ENCODE peak calls at places on chromosome 15, in nine cellular contexts. S, D, C, Q, T, R, E, F and G are unnamed samples. For H3K36me3, the result is how much of the 10 kb centered on the place peaks cover.

GRCh38 chr15:25181290-25182097 is 226.7 kb downstream of the SNRPN start:
- DNase-seq in S (peak), D (peak), C (no peak), Q (no peak), T (no peak), R (peak), E (no peak), F (no peak), G (peak)

GRCh38 chr15:48352474-48353072 is 21.3 kb downstream of the DUT start:
- DNase-seq in S (no peak), D (no peak), C (peak), Q (peak), T (peak), R (peak), E (peak), F (no peak), G (peak)

GRCh38 chr15:44275431-44275830 is 13.1 kb upstream of the GOLM2 start:
- DNase-seq in S (no peak), D (no peak), C (no peak), Q (no peak), T (no peak), R (no peak), E (no peak), F (no peak), G (no peak)

GRCh38 chr15:41990243-41990605 is 17.9 kb upstream of the EHD4 start:
- DNase-seq in S (peak), D (no peak), C (no peak), Q (no peak), T (no peak), R (no peak), E (no peak), F (no peak), G (peak)

GRCh38 chr15:70922119-70922518 is 29.5 kb downstream of the LRRC49 start:
- DNase-seq in S (no peak), D (no peak), C (no peak), Q (no peak), T (no peak), R (no peak), E (no peak), F (no peak), G (no peak)

GRCh38 chr15:43828061-43828657 is 1.4 kb downstream of the WDR76 start:
- DNase-seq in S (no peak), D (no peak), C (no peak), Q (no peak), T (no peak), R (no peak), E (no peak), F (no peak), G (no peak)

GRCh38 chr15:52247032-52247431 is 48.6 kb downstream of the MYO5C start:
- DNase-seq in S (no peak), D (no peak), C (peak), Q (peak), T (peak), R (no peak), E (no peak), F (no peak), G (no peak)

GRCh38 chr15:70854669-70854976 is 666 bp upstream of the LARP6 start:
- DNase-seq in S (no peak), D (no peak), C (peak), Q (peak), T (peak), R (no peak), E (peak), F (no peak), G (no peak)

GRCh38 chr15:98954411-98954810 is 53.2 kb downstream of the PGPEP1L start:
- DNase-seq in S (peak), D (peak), C (peak), Q (no peak), T (peak), R (no peak), E (no peak), F (no peak), G (no peak)

GRCh38 chr15:38530113-38530512 is 34.5 kb downstream of the RASGRP1 start:
- DNase-seq in S (no peak), D (no peak), C (no peak), Q (no peak), T (no peak), R (no peak), E (no peak), F (no peak), G (no peak)

GRCh38 chr15:34799149-34799824 is 3.9 kb upstream of the ACTC1 start:
- DNase-seq in S (no peak), D (peak), C (no peak), Q (no peak), T (no peak), R (no peak), E (peak), F (peak), G (peak)

GRCh38 chr15:63246691-63247464 is 30.5 kb upstream of the APH1B start:
- DNase-seq in S (no peak), D (no peak), C (peak), Q (peak), T (peak), R (no peak), E (no peak), F (no peak), G (no peak)

GRCh38 chr15:90266061-90266431 is 574 bp downstream of the NGRN start:
- DNase-seq in S (no peak), D (no peak), C (peak), Q (no peak), T (peak), R (peak), E (peak), F (peak), G (no peak)

GRCh38 chr15:55403531-55403930 is 4.6 kb downstream of the CCPG1 start:
- DNase-seq in S (no peak), D (no peak), C (no peak), Q (no peak), T (peak), R (no peak), E (no peak), F (no peak), G (no peak)

GRCh38 chr15:55402707-55403106 is 5.5 kb downstream of the CCPG1 start:
- DNase-seq in S (no peak), D (no peak), C (no peak), Q (no peak), T (no peak), R (no peak), E (no peak), F (no peak), G (no peak)

GRCh38 chr15:55401786-55402246 is 6.3 kb downstream of the CCPG1 start:
- DNase-seq in S (no peak), D (no peak), C (no peak), Q (no peak), T (no peak), R (no peak), E (no peak), F (no peak), G (no peak)

GRCh38 chr15:55407949-55408766 is at the start of the genes CCPG1 and PIERCE2:
- DNase-seq in S (peak), D (peak), C (peak), Q (peak), T (peak), R (peak), E (peak), F (peak), G (peak)

DNA sequence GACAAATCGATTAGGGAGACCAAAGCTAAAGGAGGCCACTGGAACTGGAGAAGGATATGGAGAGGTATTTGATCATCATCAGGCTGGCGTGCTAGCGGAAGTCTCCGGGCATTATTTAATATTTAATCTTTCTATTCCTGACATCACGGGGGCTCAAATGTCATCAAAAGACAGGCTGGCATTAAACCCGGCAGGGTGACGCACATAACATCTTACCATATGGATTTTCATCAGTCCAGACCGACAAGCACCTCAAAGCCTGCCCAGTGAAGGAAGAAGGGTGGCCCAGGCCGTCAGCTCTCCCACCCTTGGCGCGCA is 569 bp downstream of the CCPG1 start:
- DNase-seq in S (no peak), D (no peak), C (peak), Q (no peak), T (peak), R (no peak), E (no peak), F (no peak), G (no peak)
- H3K27ac ChIP-seq in S (peak), D (peak), C (peak), Q (peak), T (peak), R (peak), E (peak), F (no peak), G (peak)

GRCh38 chr15:32105258-32106248 is 75.2 kb downstream of the CHRNA7 start:
- DNase-seq in S (no peak), D (peak), C (no peak), Q (no peak), T (no peak), R (no peak), E (no peak), F (no peak), G (no peak)

GRCh38 chr15:32107477-32108080 is 77.3 kb downstream of the CHRNA7 start:
- DNase-seq in S (no peak), D (no peak), C (no peak), Q (no peak), T (no peak), R (no peak), E (peak), F (no peak), G (no peak)

GRCh38 chr15:32100286-32100685 is 70.0 kb downstream of the CHRNA7 start:
- DNase-seq in S (no peak), D (no peak), C (no peak), Q (no peak), T (no peak), R (no peak), E (no peak), F (no peak), G (no peak)

GRCh38 chr15:32106401-32107381 is 76.4 kb downstream of the CHRNA7 start:
- DNase-seq in S (no peak), D (no peak), C (no peak), Q (no peak), T (no peak), R (no peak), E (no peak), F (no peak), G (no peak)

GRCh38 chr15:32104061-32104980 is 74.0 kb downstream of the CHRNA7 start:
- DNase-seq in S (no peak), D (no peak), C (no peak), Q (no peak), T (no peak), R (no peak), E (peak), F (no peak), G (no peak)
- TF ChIP-seq CTCF in S (no peak), D (no peak), C (no peak), Q (no peak), T (no peak), R (no peak), E (peak), F (no peak), G (no peak)

DNA sequence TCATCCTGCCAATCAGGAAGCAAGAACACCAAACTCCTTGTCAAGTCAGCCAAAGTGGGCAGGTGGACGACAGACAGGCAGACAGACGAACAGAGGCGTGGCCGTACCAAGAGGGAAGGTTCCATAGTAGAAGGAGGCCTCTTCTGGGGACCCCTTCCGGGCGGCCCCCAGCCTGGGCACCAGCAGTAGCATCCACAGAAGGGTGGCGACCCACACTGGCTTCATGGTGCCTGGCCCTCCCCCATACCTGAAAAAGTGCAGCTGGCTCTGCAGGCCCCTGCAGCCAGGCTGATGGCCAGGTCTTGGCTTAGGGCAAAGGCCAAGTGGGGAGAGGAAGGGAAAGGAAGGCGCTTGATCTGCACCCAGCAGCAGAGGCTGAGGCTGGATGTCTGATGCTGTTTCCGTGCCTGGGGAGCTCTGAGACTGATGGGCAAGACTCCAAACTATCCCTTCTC is 630 bp downstream of the LCTL start:
- DNase-seq in S (peak), D (no peak), C (no peak), Q (no peak), T (no peak), R (no peak), E (peak), F (no peak), G (no peak)
- H3K36me3 ChIP-seq in S (under half), D (under half), C (under half), Q (under half), T (under half), R (under half), E (under half), F (under half), G (under half)

DNA sequence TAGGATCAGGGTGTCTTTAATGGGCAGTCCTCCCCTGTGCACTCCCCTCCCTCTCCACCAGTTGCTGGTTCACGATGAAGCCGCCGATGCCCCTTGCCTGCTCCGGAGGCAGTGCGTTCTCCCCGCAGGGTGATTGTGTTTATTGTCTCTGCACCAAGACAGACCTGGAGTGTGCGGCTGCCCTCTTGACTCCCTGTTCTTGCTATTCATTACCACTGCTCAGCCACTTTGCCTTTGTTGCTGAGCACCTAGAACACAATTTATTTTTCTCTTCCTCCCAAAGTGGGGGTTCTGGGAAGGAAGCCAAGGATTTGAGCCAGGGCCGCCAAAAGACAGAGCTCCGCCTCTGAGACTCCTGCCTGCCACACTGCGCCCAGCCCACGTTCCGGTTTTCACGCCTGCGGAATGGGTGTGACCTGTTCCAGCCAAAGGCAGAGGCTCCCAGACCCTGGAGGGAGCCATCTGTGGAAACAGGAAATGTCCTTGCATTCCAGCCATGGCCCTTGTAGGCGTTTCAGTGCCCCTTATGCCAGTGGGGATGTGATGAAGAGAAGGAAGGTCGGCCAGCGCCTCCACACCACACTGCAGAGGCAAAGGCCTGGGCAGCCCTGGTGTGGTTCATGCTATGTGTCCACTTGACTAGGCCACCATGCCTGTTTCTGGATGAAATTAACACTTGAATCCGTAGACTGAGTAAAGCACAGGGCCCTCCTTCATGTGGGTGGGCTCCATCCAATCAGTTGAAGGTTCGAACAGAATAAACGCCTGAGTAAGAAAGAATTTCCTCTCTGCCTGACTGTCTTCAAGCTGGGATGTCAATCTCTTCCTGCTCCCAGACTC is 85.8 kb downstream of the HMG20A start:
- DNase-seq in S (no peak), D (peak), C (no peak), Q (peak), T (no peak), R (peak), E (peak), F (peak), G (no peak)
- H3K27ac ChIP-seq in S (peak), D (peak), C (no peak), Q (peak), T (no peak), R (peak), E (no peak), F (no peak), G (peak)

GRCh38 chr15:56794923-56795329 is 61.6 kb upstream of the ZNF280D start:
- DNase-seq in S (no peak), D (no peak), C (no peak), Q (no peak), T (no peak), R (no peak), E (no peak), F (no peak), G (no peak)
- TF ChIP-seq CTCF in S (no peak), D (no peak), C (no peak), Q (no peak), T (no peak), R (no peak), E (no peak), F (no peak), G (no peak)

GRCh38 chr15:68364660-68365035 is 67.3 kb downstream of the ITGA11 start:
- DNase-seq in S (no peak), D (no peak), C (no peak), Q (no peak), T (no peak), R (no peak), E (no peak), F (no peak), G (no peak)

GRCh38 chr15:68363353-68363752 is 68.6 kb downstream of the ITGA11 start:
- DNase-seq in S (no peak), D (no peak), C (peak), Q (no peak), T (no peak), R (no peak), E (no peak), F (no peak), G (no peak)

GRCh38 chr15:68364028-68364659 is 67.8 kb downstream of the ITGA11 start:
- DNase-seq in S (no peak), D (peak), C (peak), Q (no peak), T (no peak), R (no peak), E (no peak), F (no peak), G (no peak)

GRCh38 chr15:68360716-68361115 is 71.2 kb downstream of the ITGA11 start:
- DNase-seq in S (no peak), D (no peak), C (no peak), Q (no peak), T (no peak), R (no peak), E (no peak), F (no peak), G (no peak)

GRCh38 chr15:68362537-68363126 is 69.3 kb downstream of the ITGA11 start:
- DNase-seq in S (no peak), D (no peak), C (no peak), Q (no peak), T (no peak), R (no peak), E (no peak), F (no peak), G (no peak)
- H3K36me3 ChIP-seq in S (under half), D (under half), C (under half), Q (under half), T (under half), R (under half), E (under half), F (under half), G (under half)

GRCh38 chr15:99996667-99997066 is 263.4 kb upstream of the LYSMD4 start:
- DNase-seq in S (no peak), D (no peak), C (no peak), Q (no peak), T (no peak), R (no peak), E (no peak), F (no peak), G (no peak)
- H3K27ac ChIP-seq in S (no peak), D (no peak), C (no peak), Q (no peak), T (no peak), R (no peak), E (no peak), F (no peak), G (no peak)